ENCODE peak calls at places on chromosomes 11 and 22, in eight cellular contexts. V, O, U, D, E, L, H and R are unnamed samples.

GRCh38 chr11:58525037-58525614 is 17.2 kb upstream of the OR5B21 start:
- DNase-seq in U (no peak), H (no peak), L (no peak), D (no peak), V (no peak), E (no peak), O (no peak), R (no peak)

GRCh38 chr11:129639300-129639699 is 176.3 kb upstream of the TMEM45B start:
- DNase-seq in V (no peak), D (no peak), E (peak), H (no peak), U (peak), O (no peak), L (peak), R (peak)

GRCh38 chr22:30116362-30117117 is 36.3 kb downstream of the HORMAD2 start:
- DNase-seq in O (no peak), D (no peak), L (peak), V (no peak), H (no peak), U (peak), E (peak), R (no peak)

GRCh38 chr11:77589521-77590193 is at the start of gene AQP11:
- DNase-seq in L (peak), V (peak), D (peak), E (peak), O (peak), U (peak), H (peak), R (no peak)

GRCh38 chr11:44110231-44110679 is 14.8 kb downstream of the EXT2 start:
- DNase-seq in O (peak), U (peak), V (no peak), D (peak), E (peak), L (peak), H (no peak), R (no peak)

GRCh38 chr22:45526263-45526662 is 23.6 kb downstream of the FBLN1 start:
- DNase-seq in H (no peak), O (no peak), D (no peak), V (no peak), L (no peak), E (no peak), U (no peak), R (no peak)

GRCh38 chr11:109121173-109121938 is 300.6 kb upstream of the C11orf87 start:
- DNase-seq in E (no peak), H (no peak), V (no peak), D (no peak), U (no peak), L (no peak), O (no peak), R (no peak)

GRCh38 chr11:30110691-30111090 is 93.9 kb upstream of the KCNA4 start:
- DNase-seq in L (no peak), V (no peak), D (no peak), U (no peak), H (no peak), O (no peak), E (no peak), R (no peak)

GRCh38 chr11:48164836-48165235 is 51.8 kb upstream of the OR4B1 start:
- DNase-seq in L (no peak), D (no peak), H (no peak), O (no peak), E (no peak), V (no peak), U (no peak), R (no peak)

GRCh38 chr11:128524172-128524571 is 63.2 kb downstream of the ETS1 start:
- DNase-seq in L (no peak), H (no peak), U (peak), E (peak), V (no peak), D (no peak), O (no peak), R (no peak)

GRCh38 chr11:1742869-1743586 is 7.4 kb downstream of the IFITM10 start:
- DNase-seq in O (no peak), U (no peak), H (no peak), D (no peak), V (no peak), E (no peak), L (no peak), R (no peak)

GRCh38 chr11:2584812-2585565 is 114.8 kb downstream of the KCNQ1OT1 start:
- DNase-seq in E (no peak), H (peak), L (no peak), U (no peak), O (peak), D (peak), V (peak), R (no peak)

GRCh38 chr11:1755344-1756023 is 5.1 kb upstream of the IFITM10 start:
- DNase-seq in E (no peak), V (peak), L (no peak), D (no peak), O (no peak), H (no peak), U (no peak), R (no peak)

GRCh38 chr11:68659158-68659921 is 25.0 kb upstream of the GAL start:
- DNase-seq in E (peak), U (peak), O (no peak), V (peak), H (peak), L (peak), D (peak), R (peak)

GRCh38 chr22:50717709-50718351 is 20.2 kb upstream of the ACR start:
- DNase-seq in D (no peak), V (no peak), E (no peak), U (no peak), L (no peak), O (no peak), H (no peak), R (no peak)
- TF ChIP-seq CTCF in D (no peak), V (no peak), E (no peak), U (no peak), L (no peak), O (no peak), H (no peak), R (no peak)

DNA sequence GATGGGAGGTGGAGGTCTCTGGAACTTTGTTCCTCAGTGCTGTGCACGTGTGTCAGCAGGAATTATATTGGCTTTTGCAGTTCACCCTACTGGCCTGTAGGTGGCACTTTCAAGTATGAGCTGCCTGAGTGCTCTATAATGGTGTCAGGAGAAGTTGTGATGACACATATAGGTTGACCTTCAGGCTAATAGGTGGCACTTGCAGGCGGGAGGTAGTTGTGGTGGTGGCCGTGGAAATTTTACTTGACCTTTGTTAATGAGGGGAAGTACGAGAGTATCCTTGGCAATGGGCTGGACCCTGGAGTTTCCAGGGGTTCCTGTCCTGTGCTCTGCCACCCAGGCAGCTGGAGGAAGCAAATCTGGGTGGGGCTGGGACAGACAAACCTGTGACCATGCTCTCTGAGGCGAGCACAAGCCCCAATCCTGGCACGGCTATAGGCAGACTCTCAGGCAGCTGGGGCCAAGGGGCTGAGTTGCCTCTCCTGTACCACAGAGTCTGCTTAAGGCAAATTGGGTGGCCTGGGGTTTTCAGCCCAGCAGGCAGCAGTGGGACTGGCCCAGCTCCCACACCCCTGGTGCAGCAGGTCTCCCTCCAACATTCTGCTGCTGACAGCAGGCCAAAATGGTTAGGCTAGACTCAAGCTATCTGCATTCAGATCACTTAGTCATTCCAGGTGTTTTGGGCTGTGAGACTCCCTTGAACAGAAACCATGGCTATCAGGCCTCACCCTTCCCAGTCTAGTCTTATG is 147.5 kb upstream of the CTSC start:
- DNase-seq in O (peak), D (peak), H (no peak), V (peak), L (no peak), U (peak), E (peak), R (no peak)
- TF ChIP-seq CTCF in O (peak), D (peak), H (peak), V (peak), L (peak), U (peak), E (peak), R (peak)

DNA sequence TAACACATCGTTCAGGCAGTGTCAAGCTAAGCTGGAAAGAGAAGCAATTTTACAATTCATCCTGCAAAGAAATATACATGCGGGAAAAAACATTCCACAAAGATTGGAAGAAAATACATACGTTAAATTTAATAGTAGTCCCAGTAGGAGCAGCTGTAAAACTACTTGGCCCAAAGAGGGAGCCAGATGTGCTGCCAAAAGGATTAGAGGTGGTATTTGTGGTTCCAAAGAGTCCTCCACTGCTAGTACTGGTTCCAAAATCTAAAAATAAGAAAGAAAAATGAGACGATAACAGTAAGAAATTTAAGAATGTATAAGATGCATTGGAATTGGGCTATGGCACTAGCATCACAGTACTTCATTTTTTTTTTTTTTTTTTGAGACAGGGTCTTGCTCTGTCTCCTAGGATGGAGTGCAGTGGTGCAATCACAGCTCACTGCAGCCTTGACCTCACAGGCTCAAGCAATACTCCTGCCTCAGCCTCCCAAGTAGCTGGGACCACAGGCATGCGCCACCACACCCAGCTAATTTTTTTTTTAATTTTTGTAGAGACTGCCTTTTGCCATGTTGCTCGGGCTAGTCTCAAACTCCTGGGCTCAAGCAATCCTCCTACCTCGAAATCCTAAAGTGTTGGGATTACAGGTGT is 21.5 kb downstream of the NUP98 start:
- DNase-seq in U (peak), H (no peak), O (no peak), E (no peak), L (no peak), V (no peak), D (no peak), R (no peak)
- TF ChIP-seq CTCF in U (no peak), H (no peak), O (no peak), E (no peak), L (no peak), V (no peak), D (no peak), R (no peak)

GRCh38 chr11:119092880-119093665 is 8.4 kb downstream of the HMBS start:
- DNase-seq in U (peak), H (no peak), O (no peak), V (no peak), D (peak), L (peak), E (peak), R (no peak)
- TF ChIP-seq CTCF in U (no peak), H (no peak), O (no peak), V (no peak), D (no peak), L (no peak), E (no peak), R (no peak)

GRCh38 chr22:37498289-37498909 is 12.2 kb upstream of the MFNG start:
- DNase-seq in U (no peak), O (peak), V (peak), D (peak), H (no peak), E (no peak), L (no peak), R (no peak)
- TF ChIP-seq CTCF in U (no peak), O (peak), V (peak), D (peak), H (no peak), E (peak), L (peak), R (peak)

GRCh38 chr11:18731949-18732821 is 6.2 kb upstream of the IGSF22 start:
- DNase-seq in D (peak), L (no peak), U (peak), H (no peak), O (peak), E (peak), V (no peak), R (no peak)
- TF ChIP-seq CTCF in D (peak), L (peak), U (peak), H (peak), O (peak), E (peak), V (peak), R (peak)

GRCh38 chr22:31977939-31978338 is 33.6 kb downstream of the YWHAH start:
- DNase-seq in L (no peak), D (no peak), H (no peak), O (no peak), U (no peak), E (no peak), V (no peak), R (no peak)
- TF ChIP-seq CTCF in L (no peak), D (no peak), H (no peak), O (no peak), U (no peak), E (no peak), V (no peak), R (no peak)

DNA sequence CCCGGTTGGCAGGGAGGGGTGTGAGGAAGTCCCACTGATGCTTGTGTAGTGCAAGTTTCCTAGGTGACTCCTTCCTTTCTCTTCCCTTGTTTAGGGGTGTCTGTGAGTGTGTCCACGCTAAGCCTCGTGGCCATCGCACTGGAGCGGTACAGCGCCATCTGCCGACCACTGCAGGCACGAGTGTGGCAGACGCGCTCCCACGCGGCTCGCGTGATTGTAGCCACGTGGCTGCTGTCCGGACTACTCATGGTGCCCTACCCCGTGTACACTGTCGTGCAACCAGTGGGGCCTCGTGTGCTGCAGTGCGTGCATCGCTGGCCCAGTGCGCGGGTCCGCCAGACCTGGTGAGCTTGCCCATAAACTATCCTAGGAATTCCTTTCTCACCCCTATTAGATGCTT is 10.4 kb downstream of the CCKBR start:
- DNase-seq in O (no peak), L (no peak), V (peak), E (no peak), D (no peak), U (no peak), H (no peak), R (no peak)
- TF ChIP-seq CTCF in O (no peak), L (no peak), V (no peak), E (no peak), D (peak), U (no peak), H (no peak), R (no peak)